ENCODE peak calls at places on chromosome 11, in nine cellular contexts. H, Q, J, R, A, T, S, L and F are unnamed samples.

GRCh38 chr11:128728767-128729587 is 35.1 kb downstream of the FLI1 start:
- DNase-seq in H (no peak), Q (no peak), J (no peak), R (no peak), A (no peak), T (no peak), S (no peak), L (no peak), F (no peak)

GRCh38 chr11:76453248-76453647 is 8.4 kb downstream of the EMSY start:
- DNase-seq in H (no peak), Q (no peak), J (no peak), R (no peak), A (no peak), T (no peak), S (no peak), L (no peak), F (no peak)

GRCh38 chr11:58807358-58807757 is 37.1 kb downstream of the GLYATL2 start:
- DNase-seq in H (no peak), Q (no peak), J (no peak), R (no peak), A (no peak), T (no peak), S (no peak), L (no peak), F (no peak)

GRCh38 chr11:97761175-97761574 is 1259.6 kb upstream of the CNTN5 start:
- DNase-seq in H (no peak), Q (no peak), J (no peak), R (no peak), A (no peak), T (no peak), S (no peak), L (no peak), F (no peak)

GRCh38 chr11:7251836-7252682 is at the start of gene SYT9:
- DNase-seq in H (no peak), Q (peak), J (peak), R (no peak), A (no peak), T (peak), S (peak), L (peak), F (no peak)

GRCh38 chr11:25939691-25940090 is 392.2 kb upstream of the ANO3 start:
- DNase-seq in H (no peak), Q (no peak), J (no peak), R (no peak), A (no peak), T (no peak), S (no peak), L (no peak), F (no peak)

GRCh38 chr11:77449784-77450183 is 24.1 kb downstream of the PAK1 start:
- DNase-seq in H (no peak), Q (no peak), J (no peak), R (no peak), A (no peak), T (no peak), S (no peak), L (no peak), F (no peak)

GRCh38 chr11:6351782-6352181 is 31.5 kb upstream of the CAVIN3 start:
- DNase-seq in H (no peak), Q (no peak), J (no peak), R (no peak), A (no peak), T (no peak), S (no peak), L (no peak), F (no peak)

GRCh38 chr11:110023711-110024110 is 69.5 kb upstream of the ZC3H12C start:
- DNase-seq in H (no peak), Q (no peak), J (no peak), R (no peak), A (no peak), T (no peak), S (no peak), L (no peak), F (no peak)

GRCh38 chr11:83662494-83662893 is 376.3 kb upstream of the CCDC90B start:
- DNase-seq in H (no peak), Q (no peak), J (no peak), R (no peak), A (no peak), T (no peak), S (no peak), L (no peak), F (no peak)

GRCh38 chr11:1285316-1285744 is 24.1 kb downstream of the TOLLIP start:
- DNase-seq in H (no peak), Q (no peak), J (no peak), R (no peak), A (no peak), T (no peak), S (no peak), L (no peak), F (no peak)

GRCh38 chr11:2511421-2512369 is 66.9 kb downstream of the KCNQ1 start:
- DNase-seq in H (no peak), Q (no peak), J (no peak), R (no peak), A (no peak), T (no peak), S (no peak), L (no peak), F (no peak)

GRCh38 chr11:46413755-46414465 is 22.3 kb upstream of the CHRM4 start:
- DNase-seq in H (no peak), Q (no peak), J (no peak), R (no peak), A (no peak), T (no peak), S (no peak), L (no peak), F (no peak)

GRCh38 chr11:134139873-134140331 is 71.0 kb downstream of the JAM3 start:
- DNase-seq in H (peak), Q (peak), J (peak), R (peak), A (peak), T (peak), S (peak), L (peak), F (peak)

GRCh38 chr11:2444301-2445106 is at the start of the genes KCNQ1 and TRPM5:
- DNase-seq in H (peak), Q (no peak), J (peak), R (no peak), A (no peak), T (peak), S (no peak), L (no peak), F (no peak)

GRCh38 chr11:2318707-2319106 is 16.9 kb downstream of the TSPAN32 start:
- DNase-seq in H (no peak), Q (no peak), J (no peak), R (no peak), A (no peak), T (no peak), S (no peak), L (no peak), F (no peak)

GRCh38 chr11:1479678-1480118 is 6.9 kb downstream of the MOB2 start:
- DNase-seq in H (no peak), Q (no peak), J (no peak), R (no peak), A (no peak), T (no peak), S (no peak), L (no peak), F (no peak)

GRCh38 chr11:117984471-117984870 is 1.7 kb upstream of the IL10RA start:
- DNase-seq in H (no peak), Q (no peak), J (no peak), R (no peak), A (no peak), T (no peak), S (no peak), L (no peak), F (no peak)

GRCh38 chr11:46977940-46978595 is 41.5 kb downstream of the CSTPP1 start:
- DNase-seq in H (no peak), Q (peak), J (no peak), R (no peak), A (no peak), T (no peak), S (peak), L (no peak), F (no peak)

GRCh38 chr11:82927264-82927880 is 25.8 kb downstream of the DDIAS start:
- DNase-seq in H (peak), Q (peak), J (peak), R (peak), A (peak), T (no peak), S (peak), L (peak), F (no peak)

GRCh38 chr11:91926967-91927366 is 297.7 kb upstream of the FAT3 start:
- DNase-seq in H (no peak), Q (no peak), J (no peak), R (no peak), A (peak), T (no peak), S (no peak), L (peak), F (no peak)

GRCh38 chr11:70580036-70580805 is 181.9 kb downstream of the CTTN start:
- DNase-seq in H (no peak), Q (no peak), J (peak), R (no peak), A (no peak), T (no peak), S (peak), L (peak), F (no peak)

GRCh38 chr11:65422104-65422632 is 430 bp upstream of the NEAT1 start:
- DNase-seq in H (peak), Q (peak), J (peak), R (peak), A (peak), T (peak), S (peak), L (peak), F (peak)

GRCh38 chr11:93051181-93051580 is 81.7 kb downstream of the MTNR1B start:
- DNase-seq in H (no peak), Q (peak), J (no peak), R (no peak), A (no peak), T (no peak), S (peak), L (peak), F (no peak)

GRCh38 chr11:35376613-35377012 is 42.7 kb downstream of the SLC1A2 start:
- DNase-seq in H (no peak), Q (peak), J (no peak), R (no peak), A (no peak), T (no peak), S (no peak), L (no peak), F (no peak)

GRCh38 chr11:27471067-27471587 is 1.5 kb downstream of the LGR4 start:
- DNase-seq in H (no peak), Q (no peak), J (peak), R (no peak), A (no peak), T (no peak), S (no peak), L (no peak), F (no peak)

GRCh38 chr11:66008468-66009101 is 3.2 kb upstream of the CST6 start:
- DNase-seq in H (no peak), Q (no peak), J (no peak), R (no peak), A (no peak), T (peak), S (no peak), L (no peak), F (no peak)

GRCh38 chr11:1931326-1931725 is 11.8 kb downstream of the TNNT3 start:
- DNase-seq in H (no peak), Q (no peak), J (no peak), R (no peak), A (no peak), T (peak), S (no peak), L (peak), F (no peak)

GRCh38 chr11:43631732-43632131 is 48.8 kb upstream of the HSD17B12 start:
- DNase-seq in H (no peak), Q (no peak), J (no peak), R (no peak), A (no peak), T (no peak), S (no peak), L (no peak), F (no peak)

GRCh38 chr11:112656772-112657428 is 304.3 kb upstream of the NCAM1 start:
- DNase-seq in H (peak), Q (peak), J (no peak), R (peak), A (no peak), T (no peak), S (peak), L (peak), F (peak)

GRCh38 chr11:11661356-11662040 is 39.7 kb upstream of the GALNT18 start:
- DNase-seq in H (no peak), Q (no peak), J (no peak), R (no peak), A (no peak), T (peak), S (no peak), L (no peak), F (no peak)

GRCh38 chr11:11662578-11662977 is 40.8 kb upstream of the GALNT18 start:
- DNase-seq in H (no peak), Q (no peak), J (no peak), R (no peak), A (no peak), T (no peak), S (no peak), L (no peak), F (no peak)

GRCh38 chr11:11657101-11657935 is 35.5 kb upstream of the GALNT18 start:
- DNase-seq in H (no peak), Q (no peak), J (no peak), R (no peak), A (no peak), T (no peak), S (no peak), L (no peak), F (no peak)

GRCh38 chr11:11660351-11660750 is 38.5 kb upstream of the GALNT18 start:
- DNase-seq in H (no peak), Q (no peak), J (no peak), R (no peak), A (no peak), T (no peak), S (no peak), L (no peak), F (no peak)

DNA sequence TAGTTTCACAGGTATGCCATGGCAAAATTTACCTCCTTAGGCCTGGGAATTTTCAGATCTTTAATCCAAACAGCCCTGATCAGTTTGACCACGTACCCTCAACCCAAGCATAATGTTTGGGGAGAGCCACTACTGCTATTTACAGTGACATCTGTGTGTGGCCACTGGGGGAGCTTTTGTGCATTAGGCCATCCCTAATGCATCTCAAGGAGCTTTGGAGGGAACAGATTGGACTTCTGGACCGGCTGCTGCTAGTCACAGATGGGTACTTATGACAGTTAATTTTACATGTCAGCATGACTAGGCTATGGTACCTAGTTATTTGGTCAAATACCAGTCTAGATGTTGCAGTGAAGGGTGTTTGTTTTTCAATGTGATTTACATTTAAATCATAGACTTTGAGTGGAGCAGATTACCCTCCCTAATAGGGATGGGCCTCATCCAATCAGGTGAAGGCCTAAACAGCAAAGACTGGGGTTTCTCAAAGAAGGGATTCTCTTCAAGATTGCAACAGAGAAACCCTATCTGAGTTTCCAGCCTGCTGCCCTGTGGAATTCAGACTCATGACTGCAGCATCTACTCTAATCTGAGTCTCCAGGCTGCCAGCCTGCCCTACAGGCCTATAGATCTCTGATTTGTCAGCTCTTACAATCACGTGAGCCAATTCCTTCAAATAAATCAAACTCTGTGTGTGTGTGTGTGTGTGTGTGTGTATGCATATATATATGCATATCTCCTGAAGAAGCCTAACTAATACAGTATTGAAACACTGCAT is 37.9 kb upstream of the GALNT18 start:
- DNase-seq in H (no peak), Q (no peak), J (no peak), R (no peak), A (no peak), T (peak), S (no peak), L (no peak), F (no peak)
- TF ChIP-seq CTCF in H (peak), Q (peak), J (no peak), R (no peak), A (no peak), T (peak), S (peak), L (no peak), F (no peak)

GRCh38 chr11:114027941-114028340 is 31.6 kb upstream of the ZBTB16 start:
- DNase-seq in H (no peak), Q (no peak), J (no peak), R (no peak), A (no peak), T (no peak), S (no peak), L (peak), F (no peak)
- TF ChIP-seq CTCF in H (no peak), Q (peak), J (peak), R (peak), A (no peak), T (no peak), S (no peak), L (peak), F (peak)

DNA sequence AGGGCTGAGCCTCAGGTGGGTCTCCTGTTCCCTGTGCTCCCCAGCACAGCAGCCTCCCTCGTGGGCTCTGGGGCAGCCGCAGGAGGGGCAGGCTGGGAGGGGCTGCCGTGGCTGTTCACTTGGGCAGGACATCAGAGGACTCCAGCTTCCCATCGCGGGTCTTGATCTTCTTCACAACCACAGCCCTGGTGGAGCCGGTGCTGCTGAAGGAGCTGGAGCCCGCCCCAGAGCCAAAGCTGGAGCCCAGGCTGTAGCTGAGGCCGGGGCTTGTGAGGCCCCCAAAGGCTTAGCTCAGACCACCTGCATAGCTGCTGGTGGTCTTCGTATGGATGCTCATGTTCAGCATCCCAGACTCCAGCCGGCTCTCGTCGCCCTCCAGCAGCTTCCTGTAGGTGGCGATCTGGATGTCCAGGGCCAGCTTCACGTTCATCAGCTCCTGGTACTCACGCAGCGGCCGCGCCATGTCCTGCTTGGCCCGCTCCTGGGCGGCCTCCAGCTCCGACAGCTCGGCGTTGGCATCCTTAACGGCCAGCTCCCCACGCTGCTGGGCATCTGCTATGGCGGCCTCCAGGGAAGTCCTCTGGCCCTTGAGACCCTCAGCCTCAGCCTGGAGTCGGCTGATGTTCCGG is 126.1 kb downstream of the NECTIN1 start:
- DNase-seq in H (no peak), Q (no peak), J (no peak), R (no peak), A (no peak), T (no peak), S (no peak), L (no peak), F (no peak)
- TF ChIP-seq CTCF in H (peak), Q (no peak), J (peak), R (no peak), A (no peak), T (peak), S (peak), L (peak), F (no peak)

GRCh38 chr11:57348636-57349323 is 10.6 kb downstream of the P2RX3 start:
- DNase-seq in H (no peak), Q (peak), J (no peak), R (no peak), A (no peak), T (no peak), S (no peak), L (no peak), F (no peak)

GRCh38 chr11:57353024-57353423 is 14.9 kb downstream of the P2RX3 start:
- DNase-seq in H (no peak), Q (no peak), J (no peak), R (no peak), A (no peak), T (no peak), S (no peak), L (no peak), F (no peak)

GRCh38 chr11:57348052-57348451 is 9.9 kb downstream of the P2RX3 start:
- DNase-seq in H (no peak), Q (no peak), J (no peak), R (no peak), A (no peak), T (no peak), S (no peak), L (no peak), F (no peak)

GRCh38 chr11:57347336-57347735 is 9.2 kb downstream of the P2RX3 start:
- DNase-seq in H (no peak), Q (no peak), J (no peak), R (no peak), A (no peak), T (no peak), S (no peak), L (no peak), F (no peak)

GRCh38 chr11:57349491-57350274 is 11.5 kb downstream of the P2RX3 start:
- DNase-seq in H (peak), Q (peak), J (peak), R (no peak), A (peak), T (peak), S (no peak), L (peak), F (no peak)
- TF ChIP-seq CTCF in H (peak), Q (peak), J (peak), R (peak), A (peak), T (peak), S (peak), L (peak), F (peak)